ENCODE peak calls at places on chromosomes 4 and X, in six cellular contexts. F is heart right ventricle, C is GM12865, I is mesendoderm, M is Daoy, U is glomerular endothelial cell. V is an unnamed sample.

GRCh38 chrX:107714196-107714811 is 61.3 kb downstream of the TSC22D3 start:
- DNase-seq in F (no peak), C (no peak), I (no peak), M (no peak), U (no peak), V (no peak)

GRCh38 chrX:48697182-48697727 is 721 bp downstream of the SUV39H1 start:
- DNase-seq in F (no peak), C (no peak), I (no peak), M (no peak), U (no peak), V (peak; percentile 24)

GRCh38 chr4:124206779-124207605 is 505.5 kb downstream of the ANKRD50 start:
- DNase-seq in F (no peak), C (no peak), I (peak; percentile 41), M (peak; percentile 11), U (no peak), V (no peak)

GRCh38 chr4:1866095-1866755 is 5.0 kb upstream of the NSD2 start:
- DNase-seq in F (no peak), C (no peak), I (no peak), M (no peak), U (no peak), V (no peak)

GRCh38 chrX:8067754-8068469 is 103.2 kb downstream of the VCX2 start:
- DNase-seq in F (no peak), C (no peak), I (no peak), M (no peak), U (no peak), V (no peak)

GRCh38 chr4:74546020-74546419 is 101.1 kb downstream of the AREG start:
- DNase-seq in F (no peak), C (no peak), I (no peak), M (peak; percentile 15), U (peak; percentile 37), V (peak; percentile 45)

GRCh38 chr4:76679691-76680090 is 218.3 kb downstream of the SOWAHB start:
- DNase-seq in F (no peak), C (no peak), I (peak; percentile 72), M (no peak), U (no peak), V (no peak)

GRCh38 chr4:179867300-179867878 is 2375.8 kb upstream of the TENM3 start:
- DNase-seq in F (peak; percentile 5), C (peak; percentile 75), I (peak; percentile 95), M (peak; percentile 69), U (no peak), V (peak; percentile 91)

GRCh38 chr4:140856692-140857091 is 100.5 kb upstream of the TBC1D9 start:
- DNase-seq in F (peak; percentile 30), C (no peak), I (peak; percentile 92), M (peak; percentile 73), U (no peak), V (peak; percentile 38)

GRCh38 chrX:120334137-120334536 is 22.9 kb upstream of the TMEM255A start:
- DNase-seq in F (no peak), C (peak; percentile 3), I (peak; percentile 64), M (no peak), U (no peak), V (no peak)

GRCh38 chr4:112560084-112560483 is 44.1 kb upstream of the NEUROG2 start:
- DNase-seq in F (no peak), C (peak; percentile 14), I (no peak), M (no peak), U (no peak), V (no peak)

GRCh38 chr4:138182838-138183426 is 59.2 kb downstream of the SLC7A11 start:
- DNase-seq in F (peak; percentile 23), C (peak; percentile 61), I (peak; percentile 42), M (peak; percentile 4), U (peak; percentile 56), V (peak; percentile 60)